ENCODE peak calls at places on chromosome 9, in seven cellular contexts. One of them, this sample, is unnamed.

GRCh38 chr9:70490478-70490877 is 76.0 kb upstream of the KLF9 start:
- DNase-seq in WTC11: no peak
- DNase-seq in fibroblast of the aortic adventitia: no peak
- DNase-seq in uterus: no peak
- DNase-seq in GM13977: no peak
- DNase-seq in coronary artery: no peak
- DNase-seq in GM20000: no peak
- DNase-seq in this sample: no peak

GRCh38 chr9:129835860-129836223 is 584 bp downstream of the USP20 start:
- DNase-seq in WTC11: no peak
- DNase-seq in GM13977: no peak
- DNase-seq in fibroblast of the aortic adventitia: no peak
- DNase-seq in GM20000: no peak
- DNase-seq in uterus: no peak
- DNase-seq in coronary artery: no peak
- DNase-seq in this sample: no peak

GRCh38 chr9:113588242-113588810 is 124.8 kb downstream of the RGS3 start:
- DNase-seq in WTC11: no peak
- DNase-seq in GM13977: no peak
- DNase-seq in GM20000: no peak
- DNase-seq in uterus: no peak
- DNase-seq in fibroblast of the aortic adventitia: no peak
- DNase-seq in coronary artery: no peak
- DNase-seq in this sample: no peak

GRCh38 chr9:35415769-35416427 is 74.0 kb upstream of the RUSC2 start:
- DNase-seq in coronary artery: no peak
- DNase-seq in fibroblast of the aortic adventitia: no peak
- DNase-seq in WTC11: peak; percentile 23
- DNase-seq in uterus: no peak
- DNase-seq in GM13977: no peak
- DNase-seq in GM20000: no peak
- DNase-seq in this sample: no peak

GRCh38 chr9:137880976-137881530 is 3.5 kb downstream of the CACNA1B start:
- DNase-seq in WTC11: no peak
- DNase-seq in coronary artery: no peak
- DNase-seq in GM20000: no peak
- DNase-seq in GM13977: no peak
- DNase-seq in uterus: no peak
- DNase-seq in fibroblast of the aortic adventitia: no peak
- DNase-seq in this sample: no peak

GRCh38 chr9:107711528-107711927 is 222.0 kb upstream of the KLF4 start:
- DNase-seq in fibroblast of the aortic adventitia: peak; percentile 93
- DNase-seq in coronary artery: no peak
- DNase-seq in GM20000: no peak
- DNase-seq in WTC11: no peak
- DNase-seq in uterus: peak; percentile 26
- DNase-seq in GM13977: no peak
- DNase-seq in this sample: no peak

GRCh38 chr9:14313951-14314423 is at the start of gene NFIB:
- DNase-seq in fibroblast of the aortic adventitia: peak; percentile 52
- DNase-seq in WTC11: peak; percentile 63
- DNase-seq in GM20000: peak; percentile 49
- DNase-seq in GM13977: peak; percentile 38
- DNase-seq in coronary artery: no peak
- DNase-seq in uterus: peak; percentile 57
- DNase-seq in this sample: no peak

GRCh38 chr9:93814561-93814960 is 140.6 kb downstream of the BARX1 start:
- DNase-seq in coronary artery: no peak
- DNase-seq in GM20000: peak; percentile 6
- DNase-seq in WTC11: no peak
- DNase-seq in fibroblast of the aortic adventitia: no peak
- DNase-seq in uterus: no peak
- DNase-seq in GM13977: peak; percentile 4
- DNase-seq in this sample: no peak

GRCh38 chr9:99605016-99605743 is 216.5 kb upstream of the NR4A3 start:
- DNase-seq in GM20000: no peak
- DNase-seq in GM13977: no peak
- DNase-seq in fibroblast of the aortic adventitia: no peak
- DNase-seq in uterus: no peak
- DNase-seq in WTC11: no peak
- DNase-seq in coronary artery: no peak
- DNase-seq in this sample: no peak

GRCh38 chr9:91163441-91163772 is 198.3 kb downstream of the AUH start:
- DNase-seq in coronary artery: peak; percentile 56
- DNase-seq in uterus: no peak
- DNase-seq in GM20000: no peak
- DNase-seq in GM13977: no peak
- DNase-seq in fibroblast of the aortic adventitia: no peak
- DNase-seq in WTC11: no peak
- DNase-seq in this sample: peak; percentile 51

GRCh38 chr9:91161465-91162275 is 200.0 kb downstream of the AUH start:
- DNase-seq in WTC11: no peak
- DNase-seq in uterus: no peak
- DNase-seq in GM13977: no peak
- DNase-seq in fibroblast of the aortic adventitia: no peak
- DNase-seq in GM20000: no peak
- DNase-seq in coronary artery: peak; percentile 58
- DNase-seq in this sample: peak; percentile 56

GRCh38 chr9:91160599-91161464 is 200.9 kb downstream of the AUH start:
- DNase-seq in WTC11: no peak
- DNase-seq in GM13977: no peak
- DNase-seq in coronary artery: peak; percentile 68
- DNase-seq in fibroblast of the aortic adventitia: no peak
- DNase-seq in GM20000: no peak
- DNase-seq in uterus: no peak
- DNase-seq in this sample: peak; percentile 80

GRCh38 chr9:91162784-91163440 is 198.8 kb downstream of the AUH start:
- DNase-seq in fibroblast of the aortic adventitia: no peak
- DNase-seq in GM13977: peak; percentile 61
- DNase-seq in WTC11: no peak
- DNase-seq in uterus: no peak
- DNase-seq in coronary artery: peak; percentile 68
- DNase-seq in GM20000: peak; percentile 81
- DNase-seq in this sample: peak; percentile 80

DNA sequence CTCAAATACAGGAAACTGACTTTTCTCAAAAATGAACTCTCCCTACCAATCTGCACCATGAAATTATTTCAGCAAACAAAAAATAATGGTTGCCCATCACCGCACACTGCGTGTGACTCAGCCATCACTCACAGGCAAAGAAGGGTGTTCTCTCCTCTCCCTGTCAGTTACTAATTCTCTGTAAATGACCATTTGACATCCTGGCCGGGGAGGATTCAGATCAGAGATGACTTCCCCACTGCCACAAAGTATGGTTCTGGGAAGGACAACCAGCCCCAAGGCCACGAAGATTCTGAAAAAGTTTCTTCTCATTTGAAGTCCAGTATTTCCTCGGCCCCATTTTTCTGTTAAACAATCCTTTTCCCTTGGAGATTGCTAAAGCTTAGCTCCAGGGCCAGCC is 199.4 kb downstream of the AUH start:
- DNase-seq in GM13977: no peak
- DNase-seq in coronary artery: no peak
- DNase-seq in WTC11: no peak
- DNase-seq in GM20000: no peak
- DNase-seq in uterus: no peak
- DNase-seq in fibroblast of the aortic adventitia: no peak
- DNase-seq in this sample: peak; percentile 51
- TF ChIP-seq CTCF in GM13977: no peak
- TF ChIP-seq CTCF in coronary artery: no peak
- TF ChIP-seq CTCF in WTC11: no peak
- TF ChIP-seq CTCF in GM20000: no peak
- TF ChIP-seq CTCF in uterus: no peak
- TF ChIP-seq CTCF in fibroblast of the aortic adventitia: no peak
- TF ChIP-seq CTCF in this sample: no peak

GRCh38 chr9:122832194-122832593 is 3.8 kb upstream of the PDCL start:
- DNase-seq in fibroblast of the aortic adventitia: no peak
- DNase-seq in WTC11: no peak
- DNase-seq in GM13977: no peak
- DNase-seq in GM20000: no peak
- DNase-seq in uterus: no peak
- DNase-seq in coronary artery: no peak
- DNase-seq in this sample: no peak

GRCh38 chr9:122822056-122822455 is 6.3 kb downstream of the PDCL start:
- DNase-seq in fibroblast of the aortic adventitia: no peak
- DNase-seq in coronary artery: no peak
- DNase-seq in uterus: no peak
- DNase-seq in GM20000: no peak
- DNase-seq in GM13977: no peak
- DNase-seq in WTC11: no peak
- DNase-seq in this sample: no peak

GRCh38 chr9:122822958-122823357 is 5.4 kb downstream of the PDCL start:
- DNase-seq in WTC11: no peak
- DNase-seq in uterus: no peak
- DNase-seq in GM13977: no peak
- DNase-seq in fibroblast of the aortic adventitia: no peak
- DNase-seq in GM20000: no peak
- DNase-seq in coronary artery: no peak
- DNase-seq in this sample: peak; percentile 51

GRCh38 chr9:122827759-122828090 is 663 bp downstream of the PDCL start:
- DNase-seq in GM13977: no peak
- DNase-seq in coronary artery: no peak
- DNase-seq in WTC11: no peak
- DNase-seq in GM20000: no peak
- DNase-seq in fibroblast of the aortic adventitia: peak; percentile 51
- DNase-seq in uterus: no peak
- DNase-seq in this sample: no peak
- TF ChIP-seq CTCF in GM13977: no peak
- TF ChIP-seq CTCF in coronary artery: no peak
- TF ChIP-seq CTCF in WTC11: no peak
- TF ChIP-seq CTCF in GM20000: no peak
- TF ChIP-seq CTCF in fibroblast of the aortic adventitia: no peak
- TF ChIP-seq CTCF in uterus: no peak
- TF ChIP-seq CTCF in this sample: no peak

DNA sequence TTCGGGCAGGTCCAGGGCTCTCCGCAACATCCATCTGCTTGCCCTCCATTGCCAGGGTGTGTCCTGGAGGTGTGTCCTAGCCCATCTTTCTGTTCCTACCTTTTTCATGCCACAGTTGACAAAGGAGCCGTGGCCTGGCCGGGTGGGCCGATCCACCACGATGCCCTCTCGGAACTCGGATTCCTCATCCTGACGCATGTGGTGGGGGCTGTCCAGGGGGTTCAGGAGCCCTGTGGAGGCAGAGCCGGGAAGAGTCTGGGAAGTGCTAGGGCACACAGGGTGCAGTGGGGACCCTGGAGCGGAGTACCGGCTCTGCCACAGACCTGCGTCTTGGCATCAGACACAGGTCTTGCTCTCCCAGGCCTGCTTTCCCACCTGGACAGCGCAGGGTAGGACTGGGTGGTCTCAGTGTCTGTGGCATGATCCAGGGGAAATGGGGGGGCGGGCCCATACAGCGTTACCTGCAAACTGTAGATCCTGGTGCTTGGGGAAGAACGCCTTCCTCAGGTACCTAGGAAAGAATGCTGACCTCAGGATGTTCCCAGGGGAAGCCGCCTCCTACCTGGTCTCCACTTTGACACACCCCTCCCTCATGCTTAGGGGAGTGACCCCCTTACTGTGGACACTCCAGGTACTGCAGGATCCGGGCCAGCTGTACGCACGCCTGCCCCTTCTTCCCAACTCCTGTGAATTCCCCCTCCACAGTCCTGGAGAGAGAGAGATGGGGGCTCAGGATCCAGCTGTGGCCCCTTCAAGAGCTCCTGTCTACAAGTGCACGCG is 3.5 kb downstream of the SPOUT1 start:
- DNase-seq in fibroblast of the aortic adventitia: no peak
- DNase-seq in GM13977: no peak
- DNase-seq in WTC11: peak; percentile 32
- DNase-seq in GM20000: no peak
- DNase-seq in coronary artery: no peak
- DNase-seq in uterus: no peak
- DNase-seq in this sample: no peak
- TF ChIP-seq CTCF in fibroblast of the aortic adventitia: no peak
- TF ChIP-seq CTCF in GM13977: no peak
- TF ChIP-seq CTCF in WTC11: peak; percentile 15
- TF ChIP-seq CTCF in GM20000: no peak
- TF ChIP-seq CTCF in coronary artery: no peak
- TF ChIP-seq CTCF in uterus: no peak
- TF ChIP-seq CTCF in this sample: no peak

DNA sequence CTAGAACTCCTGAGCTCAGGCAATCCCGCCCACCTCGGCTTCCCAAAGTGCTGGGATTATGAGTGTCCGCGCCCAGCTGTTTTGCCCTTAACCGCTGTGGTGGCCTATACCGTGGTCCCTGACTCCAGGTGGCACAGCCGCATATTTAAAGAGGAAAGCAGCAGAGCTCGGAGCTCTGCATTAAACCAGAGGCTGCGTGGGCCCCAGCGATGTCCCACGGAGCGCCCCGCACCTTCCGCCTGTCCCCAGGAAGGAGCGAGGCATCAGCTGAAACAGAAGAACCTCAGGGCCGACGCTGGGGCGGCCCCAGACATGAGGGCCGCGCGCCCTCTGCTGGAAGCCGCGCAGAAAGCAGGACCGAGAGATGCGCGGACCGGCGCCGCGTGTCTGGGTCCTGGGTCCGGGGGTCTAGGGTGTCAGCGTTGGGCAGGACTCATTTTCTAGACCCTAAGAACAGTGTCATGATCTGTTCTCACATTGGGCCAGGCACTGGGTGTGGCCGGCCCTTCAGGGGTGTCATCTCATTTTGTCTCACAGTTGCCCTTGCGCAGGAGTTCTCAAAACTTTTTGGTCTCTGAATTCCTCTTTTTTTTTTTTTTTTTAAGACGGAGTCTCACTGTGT is 37.7 kb downstream of the LAMC3 start:
- DNase-seq in coronary artery: no peak
- DNase-seq in fibroblast of the aortic adventitia: peak; percentile 59
- DNase-seq in WTC11: peak; percentile 83
- DNase-seq in uterus: peak; percentile 45
- DNase-seq in GM13977: peak; percentile 83
- DNase-seq in GM20000: peak; percentile 85
- DNase-seq in this sample: no peak
- TF ChIP-seq CTCF in coronary artery: peak; percentile 89
- TF ChIP-seq CTCF in fibroblast of the aortic adventitia: peak; percentile 95
- TF ChIP-seq CTCF in WTC11: peak; percentile 85
- TF ChIP-seq CTCF in uterus: peak; percentile 63
- TF ChIP-seq CTCF in GM13977: peak; percentile 99
- TF ChIP-seq CTCF in GM20000: peak; percentile 89
- TF ChIP-seq CTCF in this sample: no peak

DNA sequence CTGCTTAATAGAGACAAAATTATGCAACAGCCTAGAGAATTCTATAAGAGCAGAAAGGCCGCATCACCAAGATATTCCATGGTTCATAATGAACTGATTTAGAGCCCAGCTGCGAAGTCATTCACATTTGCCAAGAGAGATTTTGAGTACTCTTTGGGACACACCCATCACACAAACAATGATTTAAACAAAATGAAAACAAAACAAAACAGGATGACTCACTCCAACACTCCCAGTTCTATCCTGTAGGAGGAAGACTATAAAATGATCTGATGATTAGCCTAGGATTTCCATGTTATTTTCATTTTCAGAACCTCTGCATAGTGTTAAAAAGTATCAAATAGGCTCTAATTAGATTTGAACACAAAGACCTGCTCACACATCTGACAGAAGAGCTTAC is 145.8 kb upstream of the GNA14 start:
- DNase-seq in coronary artery: no peak
- DNase-seq in uterus: no peak
- DNase-seq in WTC11: no peak
- DNase-seq in GM20000: no peak
- DNase-seq in GM13977: no peak
- DNase-seq in fibroblast of the aortic adventitia: peak; percentile 56
- DNase-seq in this sample: no peak
- TF ChIP-seq CTCF in coronary artery: no peak
- TF ChIP-seq CTCF in uterus: no peak
- TF ChIP-seq CTCF in WTC11: no peak
- TF ChIP-seq CTCF in GM20000: no peak
- TF ChIP-seq CTCF in GM13977: no peak
- TF ChIP-seq CTCF in fibroblast of the aortic adventitia: peak; percentile 35
- TF ChIP-seq CTCF in this sample: peak; percentile 30